ENCODE peak calls at places on chromosomes 3 and 15, in seven cellular contexts. L, A, Q, K, X, T and Z are unnamed samples.

GRCh38 chr3:74564560-74564959 is 49.9 kb downstream of the CNTN3 start:
- DNase-seq in L (no peak), A (no peak), Q (no peak), K (no peak), X (no peak), T (no peak), Z (no peak)

GRCh38 chr3:11539677-11540076 is 104.0 kb downstream of the VGLL4 start:
- DNase-seq in L (no peak), A (no peak), Q (no peak), K (no peak), X (no peak), T (no peak), Z (no peak)

GRCh38 chr3:190546881-190547510 is 33.1 kb downstream of the IL1RAP start:
- DNase-seq in L (no peak), A (no peak), Q (no peak), K (no peak), X (no peak), T (no peak), Z (no peak)

GRCh38 chr15:54033954-54034458 is 55.8 kb downstream of the UNC13C start:
- DNase-seq in L (no peak), A (no peak), Q (no peak), K (no peak), X (no peak), T (no peak), Z (no peak)

GRCh38 chr15:64949383-64950141 is 37.9 kb downstream of the ANKDD1A start:
- DNase-seq in L (no peak), A (no peak), Q (no peak), K (no peak), X (no peak), T (no peak), Z (no peak)

GRCh38 chr3:70849911-70850699 is 537.7 kb upstream of the MDFIC2 start:
- DNase-seq in L (peak), A (peak), Q (peak), K (no peak), X (no peak), T (peak), Z (no peak)

GRCh38 chr15:29822100-29822684 is at the start of gene TJP1:
- DNase-seq in L (peak), A (peak), Q (peak), K (no peak), X (peak), T (peak), Z (peak)

GRCh38 chr15:80940331-80940730 is 49.3 kb downstream of the MESD start:
- DNase-seq in L (no peak), A (no peak), Q (no peak), K (no peak), X (no peak), T (no peak), Z (no peak)

GRCh38 chr3:124483915-124484470 is 246.3 kb upstream of the UMPS start:
- DNase-seq in L (no peak), A (peak), Q (no peak), K (no peak), X (no peak), T (no peak), Z (no peak)

GRCh38 chr3:166902374-166902773 is 477.7 kb downstream of the ZBBX start:
- DNase-seq in L (no peak), A (no peak), Q (peak), K (no peak), X (no peak), T (no peak), Z (no peak)

GRCh38 chr3:13121553-13122001 is 48.3 kb upstream of the IQSEC1 start:
- DNase-seq in L (no peak), A (no peak), Q (no peak), K (no peak), X (no peak), T (no peak), Z (peak)

GRCh38 chr3:123376451-123377172 is 72.3 kb downstream of the ADCY5 start:
- DNase-seq in L (no peak), A (no peak), Q (no peak), K (no peak), X (no peak), T (no peak), Z (no peak)

GRCh38 chr3:99720985-99721632 is 82.7 kb downstream of the COL8A1 start:
- DNase-seq in L (peak), A (peak), Q (no peak), K (no peak), X (no peak), T (no peak), Z (peak)

GRCh38 chr3:150410311-150411105 is 2.4 kb downstream of the TSC22D2 start:
- DNase-seq in L (peak), A (peak), Q (no peak), K (peak), X (peak), T (no peak), Z (peak)

GRCh38 chr15:26974120-26974780 is 3.3 kb downstream of the GABRG3 start:
- DNase-seq in L (peak), A (peak), Q (peak), K (no peak), X (no peak), T (no peak), Z (no peak)

GRCh38 chr15:70869346-70869745 is 15.4 kb upstream of the LARP6 start:
- DNase-seq in L (no peak), A (no peak), Q (no peak), K (no peak), X (no peak), T (no peak), Z (no peak)